ENCODE peak calls at places on chromosomes 2 and 18, in four cellular contexts. B is H1, P is H9, U is trophoblast cell. V is an unnamed sample.

GRCh38 chr2:120219291-120219690 is 3.9 kb downstream of the TMEM185B start:
- DNase-seq in B (no peak), P (no peak), U (no peak), V (no peak)

GRCh38 chr2:233288663-233289062 is 19.0 kb upstream of the SAG start:
- DNase-seq in B (no peak), P (no peak), U (no peak), V (peak; percentile 80)

GRCh38 chr2:21928292-21928691 is 804.5 kb downstream of the TDRD15 start:
- DNase-seq in B (no peak), P (no peak), U (no peak), V (peak; percentile 6)

GRCh38 chr2:63186331-63186730 is 135.7 kb downstream of the OTX1 start:
- DNase-seq in B (no peak), P (no peak), U (no peak), V (no peak)

GRCh38 chr2:113114224-113114945 is 13.0 kb upstream of the IL1RN start:
- DNase-seq in B (peak; percentile 0), P (no peak), U (no peak), V (no peak)

GRCh38 chr2:100416397-100416938 is 1.0 kb downstream of the CHST10 start:
- DNase-seq in B (no peak), P (no peak), U (no peak), V (no peak)

GRCh38 chr2:169462896-169463695 is 16.2 kb upstream of the BBS5 start:
- DNase-seq in B (no peak), P (no peak), U (no peak), V (no peak)

GRCh38 chr2:229980440-229981184 is 58.3 kb downstream of the FBXO36 start:
- DNase-seq in B (peak; percentile 55), P (peak; percentile 48), U (peak; percentile 17), V (peak; percentile 96)

GRCh38 chr18:36035253-36035652 is 32.1 kb downstream of the RPRD1A start:
- DNase-seq in B (no peak), P (no peak), U (no peak), V (no peak)

GRCh38 chr2:119478188-119479065 is 45.9 kb downstream of the SCTR start:
- DNase-seq in B (peak; percentile 35), P (peak; percentile 17), U (no peak), V (no peak)

GRCh38 chr2:29293830-29294438 is 178.7 kb downstream of the CLIP4 start:
- DNase-seq in B (peak; percentile 86), P (peak; percentile 77), U (peak; percentile 37), V (peak; percentile 78)

GRCh38 chr2:112148477-112148876 is 10.3 kb downstream of the FBLN7 start:
- DNase-seq in B (peak; percentile 27), P (no peak), U (no peak), V (no peak)

GRCh38 chr2:121075641-121076500 is 209.1 kb downstream of the TFCP2L1 start:
- DNase-seq in B (peak; percentile 77), P (peak; percentile 79), U (no peak), V (peak; percentile 26)

GRCh38 chr2:239878686-239879085 is 146.5 kb downstream of the NDUFA10 start:
- DNase-seq in B (peak; percentile 10), P (no peak), U (no peak), V (no peak)

GRCh38 chr2:20491739-20492531 is 45.1 kb downstream of the RHOB start:
- DNase-seq in B (no peak), P (no peak), U (no peak), V (no peak)

GRCh38 chr2:1730047-1730937 is 14.0 kb downstream of the PXDN start:
- DNase-seq in B (no peak), P (peak; percentile 65), U (peak; percentile 57), V (peak; percentile 46)

GRCh38 chr2:173353556-173353955 is 1.1 kb upstream of the CDCA7 start:
- DNase-seq in B (no peak), P (no peak), U (no peak), V (peak; percentile 49)

GRCh38 chr2:55891671-55892071 is 31.9 kb downstream of the EFEMP1 start:
- DNase-seq in B (no peak), P (no peak), U (no peak), V (no peak)

GRCh38 chr2:165952600-165953210 is 871 bp downstream of the TTC21B start:
- DNase-seq in B (no peak), P (no peak), U (no peak), V (peak; percentile 42)

GRCh38 chr2:218008060-218009040 is 5.6 kb upstream of the TNS1 start:
- DNase-seq in B (no peak), P (no peak), U (no peak), V (no peak)

GRCh38 chr2:171260471-171261424 is 100.1 kb upstream of the TLK1 start:
- DNase-seq in B (no peak), P (peak; percentile 42), U (no peak), V (peak; percentile 97)

GRCh38 chr18:52903858-52904257 is 563.9 kb downstream of the DCC start:
- DNase-seq in B (peak; percentile 73), P (peak; percentile 43), U (peak; percentile 37), V (peak; percentile 54)

GRCh38 chr2:104901037-104901851 is 47.3 kb downstream of the POU3F3 start:
- DNase-seq in B (no peak), P (no peak), U (no peak), V (peak; percentile 17)

DNA sequence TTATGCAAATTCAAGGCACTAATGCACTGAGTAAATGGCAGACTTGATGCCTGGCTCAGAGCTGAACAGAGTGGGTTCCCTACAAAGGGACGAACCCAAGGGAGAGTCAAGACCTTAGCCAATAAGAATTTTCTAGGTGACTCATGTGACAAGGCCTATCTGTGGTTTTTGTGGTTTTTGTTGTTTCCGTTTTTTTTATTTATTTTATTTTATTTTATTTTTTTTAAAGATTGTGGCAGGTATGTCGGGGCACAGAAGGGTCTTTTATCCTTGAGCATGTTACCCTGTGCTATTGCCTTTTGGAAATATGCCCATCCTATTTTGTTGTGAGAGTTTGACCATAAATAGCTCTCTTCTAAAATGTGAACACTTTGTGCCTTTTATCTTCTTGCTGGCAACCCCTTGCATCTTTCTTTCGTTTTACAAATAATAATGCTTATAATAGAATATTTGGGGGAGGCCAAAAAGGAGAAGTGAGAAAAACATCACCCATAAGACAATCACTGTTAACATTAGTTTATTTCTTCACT is 113.4 kb upstream of the AQP4 start:
- DNase-seq in B (no peak), P (no peak), U (no peak), V (no peak)
- H2AK5ac ChIP-seq in B (no peak overlapping the region), P (no peak overlapping the region), U (no peak overlapping the region), V (no peak overlapping the region)

DNA sequence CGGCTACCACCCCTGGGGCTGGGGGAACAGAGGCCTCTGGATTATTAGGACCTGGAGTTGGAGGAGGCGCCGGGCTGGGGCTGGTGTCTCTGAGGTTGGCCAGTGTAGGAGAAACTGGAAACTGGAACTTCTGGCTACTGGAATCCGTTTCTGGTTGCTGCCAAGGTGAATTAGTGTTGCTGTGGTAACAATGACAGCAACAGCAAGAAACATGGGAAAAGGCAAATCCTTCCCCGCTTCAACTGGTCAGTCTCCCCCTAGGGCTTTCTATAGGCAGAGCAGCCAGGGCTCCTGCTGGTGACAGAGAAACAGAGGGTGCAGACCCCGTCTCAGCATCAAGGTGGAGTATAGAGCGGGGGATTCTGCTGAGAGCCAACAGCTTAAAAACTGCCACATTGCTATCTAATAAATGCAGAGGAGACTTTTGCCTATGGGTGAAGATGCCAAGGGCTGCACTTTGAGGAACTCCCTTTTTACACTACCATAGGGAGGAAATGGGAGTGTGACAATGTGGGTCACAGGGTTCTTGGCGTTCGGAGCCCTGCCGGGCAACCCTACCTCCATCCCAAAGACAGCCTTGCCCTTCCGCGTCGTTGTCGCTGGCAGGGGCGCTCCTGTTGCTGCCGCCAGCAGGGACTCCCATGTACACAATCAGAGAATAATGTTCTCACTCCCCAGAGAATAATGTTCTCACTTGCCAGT is 81.4 kb upstream of the CABLES1 start:
- DNase-seq in B (peak; percentile 62), P (peak; percentile 87), U (peak; percentile 15), V (peak; percentile 98)
- H3K79me2 ChIP-seq in B (no peaks in the 10 kb centered on the region), P (no peaks in the 10 kb centered on the region), U (no peaks in the 10 kb centered on the region), V (no peaks in the 10 kb centered on the region)

GRCh38 chr2:12202301-12202700 is 455.9 kb downstream of the LPIN1 start:
- DNase-seq in B (no peak), P (no peak), U (peak; percentile 26), V (peak; percentile 19)

GRCh38 chr2:12201369-12201768 is 454.9 kb downstream of the LPIN1 start:
- DNase-seq in B (no peak), P (no peak), U (no peak), V (no peak)

GRCh38 chr2:12205086-12205485 is 458.7 kb downstream of the LPIN1 start:
- DNase-seq in B (no peak), P (no peak), U (no peak), V (no peak)

GRCh38 chr2:12203528-12203927 is 457.1 kb downstream of the LPIN1 start:
- DNase-seq in B (no peak), P (no peak), U (no peak), V (no peak)

DNA sequence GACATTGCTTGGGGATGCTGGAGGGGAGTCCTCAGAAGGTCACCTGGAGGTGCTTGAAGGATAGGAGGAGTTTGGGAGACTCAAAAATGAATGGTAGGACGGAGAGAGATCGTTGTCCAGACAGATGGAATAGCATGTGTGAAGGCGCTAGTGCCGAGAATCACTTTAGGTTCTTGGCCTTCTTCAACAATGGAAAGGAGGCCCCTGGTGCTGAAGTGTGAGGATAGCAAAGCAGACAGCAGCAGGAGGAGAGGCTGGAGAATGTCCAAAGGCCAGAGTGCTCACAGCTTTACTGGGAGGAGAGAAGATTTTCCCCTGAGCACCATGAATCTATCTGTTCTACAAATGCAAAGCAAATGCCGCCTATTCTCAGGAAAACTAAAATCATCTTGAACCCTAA is 456.3 kb downstream of the LPIN1 start:
- DNase-seq in B (no peak), P (no peak), U (no peak), V (peak; percentile 17)
- H2AK5ac ChIP-seq in B (peak overlapping the region; percentile 75), P (no peak overlapping the region), U (no peak overlapping the region), V (no peak overlapping the region)

GRCh38 chr18:59639821-59640220 is 57.4 kb downstream of the CCBE1 start:
- DNase-seq in B (no peak), P (no peak), U (no peak), V (no peak)
- H3K79me2 ChIP-seq in B (no peaks in the 10 kb centered on the region), P (no peaks in the 10 kb centered on the region), U (no peaks in the 10 kb centered on the region), V (no peaks in the 10 kb centered on the region)

GRCh38 chr2:73088211-73088610 is 16.7 kb upstream of the SFXN5 start:
- DNase-seq in B (no peak), P (no peak), U (no peak), V (no peak)
- H2AK5ac ChIP-seq in B (no peak overlapping the region), P (no peak overlapping the region), U (no peak overlapping the region), V (no peak overlapping the region)

GRCh38 chr2:36387258-36387916 is 31.8 kb downstream of the CRIM1 start:
- DNase-seq in B (no peak), P (no peak), U (no peak), V (no peak)
- H3K79me2 ChIP-seq in B (peaks cover 3% of the 10 kb centered on the region), P (peaks cover 12% of the 10 kb centered on the region), U (peaks cover 5% of the 10 kb centered on the region), V (peaks cover 38% of the 10 kb centered on the region)

GRCh38 chr2:236164201-236164982 is 3.8 kb downstream of the GBX2 start:
- DNase-seq in B (peak; percentile 81), P (peak; percentile 73), U (no peak), V (peak; percentile 72)
- H2AK5ac ChIP-seq in B (no peak overlapping the region), P (no peak overlapping the region), U (no peak overlapping the region), V (no peak overlapping the region)

DNA sequence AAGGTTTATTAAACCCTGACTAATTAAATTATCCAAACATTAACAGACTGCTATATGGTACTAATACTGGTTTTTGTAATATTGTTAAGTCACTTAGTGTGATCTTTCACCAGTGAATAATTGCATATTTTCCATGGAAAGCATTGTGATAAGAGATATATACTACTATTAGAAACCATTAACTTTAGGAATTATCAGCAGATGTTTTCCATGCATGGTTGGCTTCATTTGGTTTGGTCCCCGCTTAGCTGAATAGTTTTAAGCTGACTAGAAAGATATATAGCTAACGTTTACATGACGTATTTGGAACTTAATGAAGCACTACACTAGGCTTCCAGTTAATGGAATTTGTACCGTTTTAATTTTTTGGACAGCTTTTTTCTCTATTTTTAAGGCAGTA is 37.9 kb downstream of the LCLAT1 start:
- DNase-seq in B (no peak), P (no peak), U (no peak), V (no peak)
- H3K79me2 ChIP-seq in B (no peaks in the 10 kb centered on the region), P (peaks cover 4% of the 10 kb centered on the region), U (no peaks in the 10 kb centered on the region), V (no peaks in the 10 kb centered on the region)